ENCODE peak calls at places on chromosomes 11 and 22, in four cellular contexts. S is neural progenitor cell, L is fibroblast of lung, T is mammary epithelial cell. Q is an unnamed sample.
A peak's percentile ranks its signal among the peaks of the same experiment; 100 is the strongest.

GRCh38 chr22:20448630-20449029 is 11.0 kb upstream of the SCARF2 start:
- DNase-seq in S (no peak), L (no peak), T (no peak), Q (no peak)

GRCh38 chr22:39073941-39074340 is 3.1 kb upstream of the APOBEC3G start:
- DNase-seq in S (no peak), L (no peak), T (no peak), Q (no peak)

GRCh38 chr22:43535336-43535735 is 123.5 kb downstream of the MPPED1 start:
- DNase-seq in S (no peak), L (no peak), T (no peak), Q (no peak)

GRCh38 chr11:74449369-74449931 is 17.9 kb downstream of the KCNE3 start:
- DNase-seq in S (peak; percentile 83), L (peak; percentile 84), T (peak; percentile 60), Q (peak; percentile 88)

GRCh38 chr11:131186629-131187075 is 183.8 kb upstream of the NTM start:
- DNase-seq in S (peak; percentile 52), L (no peak), T (no peak), Q (no peak)

GRCh38 chr22:34308101-34308500 is 387.8 kb upstream of the LARGE1 start:
- DNase-seq in S (no peak), L (no peak), T (no peak), Q (no peak)

GRCh38 chr22:42076764-42077485 is 2.6 kb upstream of the SMDT1 start:
- DNase-seq in S (no peak), L (no peak), T (no peak), Q (no peak)

GRCh38 chr22:48835857-48836672 is 991.6 kb downstream of the BRD1 start:
- DNase-seq in S (no peak), L (no peak), T (no peak), Q (no peak)

GRCh38 chr11:38594881-38595280 is 1996.8 kb upstream of the RAG2 start:
- DNase-seq in S (no peak), L (no peak), T (no peak), Q (no peak)

GRCh38 chr11:61531033-61531432 is 22.5 kb downstream of the LRRC10B start:
- DNase-seq in S (no peak), L (no peak), T (no peak), Q (peak; percentile 47)

GRCh38 chr11:6497069-6497839 is at the start of gene DNHD1:
- DNase-seq in S (peak; percentile 16), L (peak; percentile 24), T (no peak), Q (no peak)

GRCh38 chr11:70360211-70360610 is 38.1 kb upstream of the CTTN start:
- DNase-seq in S (no peak), L (no peak), T (no peak), Q (no peak)

GRCh38 chr11:68412593-68413475 is 47.7 kb upstream of the PPP6R3 start:
- DNase-seq in S (no peak), L (peak; percentile 38), T (no peak), Q (no peak)

GRCh38 chr11:69383372-69383771 is 89.4 kb downstream of the MYEOV start:
- DNase-seq in S (no peak), L (no peak), T (no peak), Q (no peak)

GRCh38 chr11:34308049-34308692 is 49.6 kb downstream of the ABTB2 start:
- DNase-seq in S (no peak), L (no peak), T (peak; percentile 84), Q (no peak)

GRCh38 chr22:19756288-19757128 is 4.1 kb upstream of the TBX1 start:
- DNase-seq in S (peak; percentile 74), L (no peak), T (peak; percentile 48), Q (peak; percentile 79)

GRCh38 chr22:19522190-19522880 is 1.9 kb downstream of the CLDN5 start:
- DNase-seq in S (no peak), L (no peak), T (no peak), Q (no peak)

GRCh38 chr11:115409691-115410220 is 94.5 kb downstream of the CADM1 start:
- DNase-seq in S (peak; percentile 16), L (peak; percentile 43), T (no peak), Q (peak; percentile 65)

GRCh38 chr11:69339916-69340565 is 46.1 kb downstream of the MYEOV start:
- DNase-seq in S (no peak), L (no peak), T (no peak), Q (no peak)

GRCh38 chr11:94553938-94554337 is 10.2 kb downstream of the FUT4 start:
- DNase-seq in S (no peak), L (peak; percentile 50), T (peak; percentile 45), Q (peak; percentile 40)

GRCh38 chr22:32237905-32238304 is 17.2 kb downstream of the SLC5A4 start:
- DNase-seq in S (no peak), L (no peak), T (no peak), Q (no peak)

GRCh38 chr11:98536023-98536422 is 484.7 kb upstream of the CNTN5 start:
- DNase-seq in S (no peak), L (no peak), T (no peak), Q (no peak)

GRCh38 chr22:22548910-22549309 is 10.2 kb downstream of the PRAME start:
- DNase-seq in S (no peak), L (no peak), T (no peak), Q (no peak)
- H2AFZ ChIP-seq in S (no peak overlapping the region), L (no peak overlapping the region), T (no peak overlapping the region), Q (no peak overlapping the region)

DNA sequence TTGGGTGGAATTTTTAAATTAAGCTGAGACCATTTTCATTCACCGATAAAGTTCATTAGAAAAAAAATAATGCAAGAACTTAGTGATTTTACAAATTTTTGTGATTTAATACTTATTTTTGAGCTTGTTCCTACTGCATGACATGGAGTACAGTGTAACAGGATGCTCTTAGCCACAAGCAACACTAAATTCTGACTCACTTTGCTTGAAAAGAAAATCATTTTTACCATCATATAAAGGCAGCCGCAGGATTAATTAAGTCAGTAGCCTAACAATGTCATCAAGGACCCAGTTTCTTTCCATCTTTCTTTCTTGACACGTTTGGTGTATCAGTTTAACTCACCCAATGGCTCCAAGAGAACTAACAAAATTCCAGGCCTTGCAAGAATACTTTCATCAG is 540.3 kb upstream of the LUZP2 start:
- DNase-seq in S (no peak), L (no peak), T (no peak), Q (no peak)
- H2AFZ ChIP-seq in S (no peak overlapping the region), L (no peak overlapping the region), T (no peak overlapping the region), Q (no peak overlapping the region)

DNA sequence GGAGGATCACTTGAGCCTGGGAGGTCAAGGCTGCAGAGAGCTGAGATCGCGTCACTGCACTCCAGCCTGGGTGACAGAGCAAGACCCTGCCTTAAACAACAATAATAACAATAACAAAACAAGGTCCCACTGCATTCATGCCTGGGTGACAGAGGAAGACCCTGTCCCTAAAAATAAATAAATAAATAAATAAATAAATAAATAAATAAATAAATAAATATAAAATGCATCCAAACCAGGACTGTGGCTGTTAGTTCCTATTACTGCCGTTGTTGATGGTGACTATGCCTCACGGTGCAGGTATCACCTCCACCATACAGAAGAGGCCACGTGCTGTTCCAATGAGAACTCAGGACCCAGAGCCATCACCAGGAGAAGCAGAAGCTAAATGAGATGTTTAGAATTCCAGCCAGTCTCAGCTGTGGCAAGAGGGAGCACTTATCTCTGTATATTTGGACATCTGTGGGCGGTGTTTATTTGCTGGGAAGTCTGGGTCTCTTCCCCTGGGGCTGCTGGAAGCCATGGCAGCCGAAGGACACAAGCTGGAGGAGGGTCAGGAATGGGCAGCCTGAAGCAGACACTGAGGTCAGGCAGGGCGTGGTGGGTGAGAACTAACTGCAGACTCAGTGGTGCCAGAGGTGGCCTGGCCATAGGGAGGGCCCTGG is 21.6 kb downstream of the C11orf86 start:
- DNase-seq in S (no peak), L (peak; percentile 20), T (no peak), Q (peak; percentile 31)
- H2AFZ ChIP-seq in S (no peak overlapping the region), L (no peak overlapping the region), T (no peak overlapping the region), Q (no peak overlapping the region)

DNA sequence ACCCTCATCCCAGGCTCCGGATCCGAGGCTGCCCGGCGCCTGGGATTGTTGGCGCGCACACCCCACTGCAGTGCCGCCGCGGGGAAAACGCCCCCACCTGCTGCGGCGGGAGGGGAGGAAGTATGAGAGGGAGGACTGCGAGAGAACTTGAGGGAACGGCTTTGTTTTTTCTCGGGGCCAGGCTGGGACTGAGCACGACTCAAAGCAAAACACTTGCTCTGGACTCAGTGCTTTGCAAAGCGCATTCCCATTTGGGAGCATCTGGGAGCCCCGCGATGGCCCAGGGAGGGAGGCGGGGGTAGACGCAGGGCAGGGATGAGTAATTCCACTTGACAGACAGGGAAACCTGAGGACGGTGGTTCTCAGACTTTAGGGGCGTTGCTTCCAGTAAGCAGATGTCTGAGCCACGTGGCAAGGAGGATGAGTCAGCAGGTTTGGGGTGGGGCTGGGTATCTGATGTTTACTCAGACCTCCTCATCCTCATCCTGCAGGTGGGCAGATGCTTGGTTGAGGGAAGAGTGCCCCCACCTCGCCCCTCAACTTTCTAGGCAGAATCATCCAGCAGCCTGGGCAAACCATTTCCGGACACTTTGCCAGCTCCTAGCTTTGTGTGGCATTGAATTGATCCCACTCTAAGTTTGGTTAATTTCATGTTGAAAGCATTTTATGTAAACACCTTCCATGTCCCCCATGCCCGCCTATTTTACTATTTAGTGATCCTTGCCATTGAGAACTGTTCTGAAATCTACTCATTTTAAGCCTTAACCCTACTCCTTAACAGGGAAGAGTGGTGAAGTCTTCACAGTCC is 1.5 kb downstream of the MIAT start:
- DNase-seq in S (peak; percentile 94), L (peak; percentile 87), T (peak; percentile 92), Q (peak; percentile 85)
- H2AFZ ChIP-seq in S (no peak overlapping the region), L (peak overlapping the region; percentile 26), T (peak overlapping the region; percentile 64), Q (peak overlapping the region; percentile 26)

GRCh38 chr22:45999379-45999971 is 22.5 kb upstream of the WNT7B start:
- DNase-seq in S (no peak), L (no peak), T (no peak), Q (no peak)

GRCh38 chr22:45996241-45997076 is 19.5 kb upstream of the WNT7B start:
- DNase-seq in S (no peak), L (no peak), T (no peak), Q (no peak)

GRCh38 chr22:45997077-45997774 is 20.3 kb upstream of the WNT7B start:
- DNase-seq in S (peak; percentile 62), L (peak; percentile 96), T (peak; percentile 36), Q (peak; percentile 69)

GRCh38 chr22:45998638-45999378 is 21.8 kb upstream of the WNT7B start:
- DNase-seq in S (no peak), L (no peak), T (no peak), Q (no peak)

GRCh38 chr22:45997775-45998637 is 21.0 kb upstream of the WNT7B start:
- DNase-seq in S (no peak), L (no peak), T (no peak), Q (no peak)
- H2AFZ ChIP-seq in S (peak overlapping the region; percentile 72), L (no peak overlapping the region), T (no peak overlapping the region), Q (no peak overlapping the region)

DNA sequence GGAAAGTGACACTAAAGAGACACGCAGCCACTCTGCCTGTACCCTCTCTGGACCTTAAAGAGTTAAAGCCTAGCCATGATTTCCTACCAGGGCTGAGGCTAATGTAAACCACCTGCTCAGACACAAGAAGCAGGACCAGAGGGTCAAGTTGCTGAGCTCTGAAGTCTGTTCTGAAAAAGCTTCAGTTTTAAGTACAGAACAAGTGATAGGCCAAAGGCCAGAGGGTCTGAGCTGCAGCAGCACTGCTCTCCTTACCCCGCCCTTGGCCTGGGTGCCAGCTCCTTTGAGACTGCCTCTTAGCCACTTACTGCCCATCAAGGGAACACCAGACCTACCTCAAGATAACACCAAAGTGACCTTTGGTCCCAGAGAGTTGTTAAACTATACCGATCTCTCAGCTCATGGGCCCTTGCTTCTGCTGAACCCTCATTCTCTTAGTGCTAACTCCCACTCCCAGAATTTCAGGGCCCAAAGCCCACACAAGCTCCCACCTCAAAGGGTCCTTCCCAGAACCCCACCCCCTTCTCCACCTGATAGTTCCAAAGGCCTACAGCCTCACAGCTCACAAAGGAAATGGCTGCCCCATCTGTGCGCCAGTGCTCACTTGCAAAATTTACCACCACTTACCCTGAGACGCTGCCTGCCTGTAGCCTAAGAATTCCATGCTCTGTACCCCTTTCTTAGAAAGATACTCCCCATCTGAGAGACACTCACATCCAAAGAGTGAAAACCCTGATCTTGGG is 40.6 kb downstream of the IL18BP start:
- DNase-seq in S (no peak), L (peak; percentile 81), T (no peak), Q (peak; percentile 67)
- H2AFZ ChIP-seq in S (no peak overlapping the region), L (no peak overlapping the region), T (no peak overlapping the region), Q (no peak overlapping the region)